ENCODE peak calls at places on chromosomes 12 and 14, in four cellular contexts. Z is choroid plexus epithelial cell, V is cardiac muscle cell, U is stomach. P is an unnamed sample.

GRCh38 chr12:4562034-4562657 is at the start of gene DYRK4:
- DNase-seq in U (peak), V (peak), Z (peak), P (no peak)

GRCh38 chr12:120167529-120168095 is 26.9 kb downstream of the GCN1 start:
- DNase-seq in Z (no peak), V (no peak), U (no peak), P (no peak)

GRCh38 chr14:54652188-54652889 is 85.4 kb downstream of the SAMD4A start:
- DNase-seq in U (peak), Z (peak), V (peak), P (no peak)

GRCh38 chr12:101925352-101925751 is 48.0 kb downstream of the DRAM1 start:
- DNase-seq in V (peak), Z (peak), U (peak), P (no peak)

GRCh38 chr12:6540181-6540877 is 6.0 kb downstream of the GAPDH start:
- DNase-seq in U (peak), V (peak), Z (peak), P (no peak)

GRCh38 chr14:28765907-28766504 is 581 bp upstream of the FOXG1 start:
- DNase-seq in U (no peak), Z (no peak), V (peak), P (no peak)

GRCh38 chr12:15534322-15534721 is 212.0 kb downstream of the PTPRO start:
- DNase-seq in V (peak), Z (peak), U (no peak), P (no peak)

GRCh38 chr12:62332598-62332997 is 72.4 kb downstream of the USP15 start:
- DNase-seq in V (peak), U (no peak), Z (peak), P (no peak)

GRCh38 chr14:90402009-90402408 is 5.2 kb downstream of the CALM1 start:
- DNase-seq in V (no peak), U (no peak), Z (no peak), P (no peak)

GRCh38 chr14:27727371-27727770 is 1039.2 kb upstream of the FOXG1 start:
- DNase-seq in Z (no peak), V (no peak), U (no peak), P (no peak)

GRCh38 chr14:104786091-104786586 is 9.4 kb downstream of the AKT1 start:
- DNase-seq in Z (no peak), U (no peak), V (no peak), P (no peak)

GRCh38 chr12:62603061-62603810 is 136.6 kb downstream of the MON2 start:
- DNase-seq in V (peak), U (peak), Z (peak), P (peak)

GRCh38 chr12:108856428-108857157 is 790 bp downstream of the SSH1 start:
- DNase-seq in U (peak), Z (peak), V (peak), P (peak)

GRCh38 chr14:21263284-21264024 is 5.8 kb downstream of the HNRNPC start:
- DNase-seq in Z (no peak), U (no peak), V (no peak), P (no peak)

GRCh38 chr12:98973395-98973794 is 328.3 kb downstream of the APAF1 start:
- DNase-seq in Z (peak), V (peak), U (no peak), P (no peak)

GRCh38 chr14:53619625-53620324 is 336.9 kb downstream of the BMP4 start:
- DNase-seq in U (no peak), Z (peak), V (peak), P (no peak)

GRCh38 chr12:113299619-113300237 is 35.2 kb downstream of the SLC8B1 start:
- DNase-seq in U (peak), Z (peak), V (peak), P (no peak)

GRCh38 chr14:102007916-102008418 is 43.6 kb downstream of the DYNC1H1 start:
- DNase-seq in V (no peak), Z (no peak), U (no peak), P (no peak)

GRCh38 chr12:49863946-49864816 is 21.3 kb upstream of the BCDIN3D start:
- DNase-seq in U (no peak), Z (no peak), V (no peak), P (no peak)

GRCh38 chr12:94563261-94563660 is 87.1 kb downstream of the TMCC3 start:
- DNase-seq in V (no peak), Z (no peak), U (no peak), P (no peak)

GRCh38 chr12:68559984-68560822 is 50.5 kb upstream of the RAP1B start:
- DNase-seq in V (peak), Z (peak), U (no peak), P (no peak)

GRCh38 chr14:27528328-27528727 is 930.5 kb upstream of the NOVA1 start:
- DNase-seq in U (no peak), V (peak), Z (peak), P (peak)

GRCh38 chr12:109461846-109462766 is 15.0 kb downstream of the KCTD10 start:
- DNase-seq in U (peak), Z (peak), V (peak), P (peak)

GRCh38 chr12:9813821-9814798 is 13.2 kb upstream of the KLRF1 start:
- DNase-seq in Z (peak), U (peak), V (peak), P (no peak)

GRCh38 chr12:11650697-11651281 is 1.3 kb downstream of the ETV6 start:
- DNase-seq in V (peak), U (no peak), Z (peak), P (no peak)

GRCh38 chr14:102362084-102362483 is 606 bp downstream of the CINP start:
- DNase-seq in V (no peak), U (no peak), Z (peak), P (no peak)

GRCh38 chr12:121451931-121452330 is 52.0 kb downstream of the RNF34 start:
- DNase-seq in U (no peak), V (no peak), Z (no peak), P (no peak)

GRCh38 chr12:124508323-124509096 is 58.9 kb downstream of the NCOR2 start:
- DNase-seq in V (no peak), Z (peak), U (no peak), P (no peak)

DNA sequence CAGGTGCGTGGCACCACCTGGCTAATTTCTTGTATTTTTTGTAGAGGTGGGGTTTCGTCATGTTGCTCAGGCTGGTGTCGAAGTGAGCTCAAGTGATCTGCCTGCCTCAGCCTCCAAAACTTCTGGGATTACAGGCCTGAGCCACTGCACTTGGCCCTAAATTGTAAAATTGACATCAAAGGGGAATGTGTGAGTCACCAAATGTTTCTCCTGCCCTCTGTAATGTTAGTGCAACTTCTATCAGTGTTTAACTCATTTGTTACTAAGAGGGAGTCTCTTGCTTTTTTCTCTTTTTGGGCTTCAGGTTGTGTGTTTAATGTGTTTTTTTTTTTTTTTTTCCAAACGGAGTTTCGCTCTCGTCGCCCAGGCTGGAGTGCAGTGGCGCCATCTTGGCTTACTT is 2.3 kb downstream of the TULP3 start:
- DNase-seq in V (peak), U (no peak), Z (peak), P (no peak)
- TF ChIP-seq CTCF in V (no peak), U (no peak), Z (no peak), P (no peak)

GRCh38 chr12:122976648-122976975 is 1.6 kb downstream of the OGFOD2 start:
- DNase-seq in Z (no peak), U (no peak), V (no peak), P (no peak)
- H3K4me3 ChIP-seq in Z (no peak), U (no peak), V (no peak), P (peak)

DNA sequence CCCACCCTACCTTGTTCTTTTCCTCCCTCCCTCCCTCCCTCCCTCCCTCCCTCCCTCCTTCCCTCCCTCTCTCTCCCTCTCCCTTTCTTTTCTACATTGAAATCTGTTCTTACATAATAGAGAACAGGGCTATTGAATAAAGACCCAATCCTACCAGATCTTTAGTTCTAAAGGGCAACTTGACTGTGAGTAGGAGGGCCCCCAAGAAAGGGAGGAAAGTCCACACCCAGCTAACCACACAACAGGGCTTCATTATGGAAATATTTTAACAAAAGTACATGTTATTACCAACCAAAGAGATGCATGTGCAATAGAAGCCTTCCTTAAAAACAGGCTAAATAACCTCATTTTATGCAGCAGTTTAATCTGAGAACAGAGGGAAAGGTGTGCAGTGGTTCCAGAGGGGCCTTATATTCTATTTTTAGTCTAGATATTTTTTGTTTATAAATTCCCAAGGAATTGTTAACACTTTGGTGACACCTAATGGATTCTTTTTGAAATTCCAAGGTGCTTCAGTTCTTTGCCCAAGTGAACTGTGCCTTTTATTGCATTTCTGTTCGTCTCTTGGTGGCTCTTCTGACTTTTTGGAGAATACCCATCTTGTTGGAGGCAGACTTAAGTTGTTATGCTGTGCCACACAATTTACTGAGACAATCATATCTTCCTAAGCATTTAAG is 63.0 kb downstream of the GNS start:
- DNase-seq in U (no peak), V (peak), Z (peak), P (no peak)
- TF ChIP-seq CTCF in U (peak), V (peak), Z (peak), P (peak)

GRCh38 chr14:24368562-24369252 is 723 bp downstream of the NFATC4 start:
- DNase-seq in U (no peak), Z (peak), V (peak), P (no peak)
- H3K4me3 ChIP-seq in U (peak), Z (peak), V (peak), P (no peak)

GRCh38 chr12:104680070-104680469 is 223.3 kb downstream of the CHST11 start:
- DNase-seq in V (no peak), Z (peak), U (no peak), P (no peak)
- TF ChIP-seq CTCF in V (peak), Z (peak), U (no peak), P (peak)

GRCh38 chr14:69924181-69924580 is 45.0 kb downstream of the SMOC1 start:
- DNase-seq in V (no peak), U (no peak), Z (peak), P (no peak)
- H3K4me3 ChIP-seq in V (no peak), U (no peak), Z (no peak), P (no peak)

DNA sequence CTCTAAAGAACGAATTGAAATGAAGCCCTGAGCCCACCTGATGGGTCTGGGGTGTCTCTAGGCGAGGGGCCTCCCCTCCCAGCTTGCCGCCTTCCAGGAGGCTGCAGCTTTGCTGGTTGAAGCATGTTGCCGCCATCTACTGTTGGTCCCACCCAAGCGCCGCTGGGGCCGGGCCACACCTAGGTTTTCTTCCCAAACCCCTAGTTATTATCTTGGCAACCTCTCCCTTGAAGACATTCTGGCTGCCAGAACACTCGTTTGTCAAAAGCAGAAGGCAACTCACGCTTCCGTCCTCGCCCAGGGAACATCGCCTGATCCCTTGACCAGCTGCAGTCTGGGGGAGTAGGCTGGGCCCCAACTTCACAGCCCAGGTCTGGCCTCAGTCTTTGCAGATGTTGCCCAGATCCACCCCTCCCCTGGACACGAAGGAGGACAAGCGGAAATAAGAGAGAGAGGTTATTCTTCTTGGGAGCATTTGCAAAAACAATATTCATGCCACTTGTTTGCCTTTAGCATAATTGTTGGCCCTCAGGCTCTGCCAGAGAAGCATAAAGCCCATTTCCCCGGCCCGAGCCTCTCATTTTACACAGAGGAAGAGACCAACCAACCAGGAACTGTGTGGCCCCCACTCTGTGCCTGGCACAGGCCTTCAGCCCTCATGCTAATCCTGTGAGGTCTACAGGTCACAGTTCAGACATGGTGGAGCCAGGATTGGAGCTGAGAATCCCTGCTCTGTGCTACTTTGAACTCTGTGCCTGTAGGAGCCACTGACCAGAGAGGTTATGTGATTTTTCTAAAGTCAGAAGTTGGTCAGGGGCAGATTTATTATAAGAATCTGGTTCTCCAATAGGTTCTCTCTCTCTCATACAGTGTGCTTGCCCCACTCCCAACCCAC is 6.7 kb downstream of the EMP1 start:
- DNase-seq in Z (peak), V (peak), U (no peak), P (no peak)
- TF ChIP-seq CTCF in Z (peak), V (peak), U (peak), P (peak)

GRCh38 chr12:96221391-96221790 is 27.2 kb downstream of the ELK3 start:
- DNase-seq in V (no peak), U (no peak), Z (no peak), P (no peak)

GRCh38 chr12:96218989-96219678 is 25.0 kb downstream of the ELK3 start:
- DNase-seq in Z (no peak), U (no peak), V (no peak), P (no peak)

GRCh38 chr12:96215933-96216273 is 21.7 kb downstream of the ELK3 start:
- DNase-seq in U (no peak), Z (no peak), V (no peak), P (no peak)

GRCh38 chr12:96220902-96221301 is 26.7 kb downstream of the ELK3 start:
- DNase-seq in V (no peak), U (no peak), Z (no peak), P (no peak)

GRCh38 chr12:96219700-96220206 is 25.6 kb downstream of the ELK3 start:
- DNase-seq in Z (peak), V (peak), U (no peak), P (no peak)
- H3K4me3 ChIP-seq in Z (peak), V (no peak), U (no peak), P (no peak)

P was measured in LNCaP clone FGC.